ENCODE peak calls at places on chromosomes 5 and 9, in four cellular contexts. Q is activated T-helper 1 cell treated with anti-CD3 and anti-CD28 coated beads, Interleukin-12 subunit alpha, Interleukin-12 subunit beta, Interleukin-2, Interleukin-4 antibody, amounts not matched to agents 30 ng/mL and 10 ng/mL and 1 ng/mL, durations not matched to agents 14 hours and 24 hours and 36 hours; S is CD4-positive, CD25-positive, alpha-beta regulatory T cell; O is mammary epithelial cell. D is an unnamed sample.

GRCh38 chr5:174793684-174794328 is 69.4 kb downstream of the MSX2 start:
- DNase-seq in Q (peak), O (peak), S (no peak), D (peak)

GRCh38 chr9:127783111-127783621 is 2.7 kb upstream of the CDK9 start:
- DNase-seq in Q (peak), S (peak), O (no peak), D (no peak)

GRCh38 chr9:112751059-112751795 is 667 bp downstream of the SNX30 start:
- DNase-seq in Q (peak), O (peak), S (peak), D (peak)

GRCh38 chr5:17132444-17133083 is 84.9 kb upstream of the BASP1 start:
- DNase-seq in Q (no peak), O (no peak), S (peak), D (peak)

GRCh38 chr5:58459276-58459859 is 518 bp downstream of the PLK2 start:
- DNase-seq in Q (no peak), O (peak), S (no peak), D (peak)

GRCh38 chr9:128892223-128892892 is 10.4 kb downstream of the LRRC8A start:
- DNase-seq in O (peak), S (no peak), Q (no peak), D (peak)

GRCh38 chr5:136819526-136820302 is 454.4 kb upstream of the TRPC7 start:
- DNase-seq in S (no peak), O (no peak), Q (no peak), D (no peak)

GRCh38 chr5:178988436-178989220 is 6.5 kb downstream of the GRM6 start:
- DNase-seq in S (no peak), O (no peak), Q (no peak), D (no peak)

GRCh38 chr5:176550275-176550831 is 1.2 kb downstream of the CDHR2 start:
- DNase-seq in O (no peak), S (no peak), Q (no peak), D (no peak)

GRCh38 chr9:114184866-114185265 is 29.5 kb downstream of the COL27A1 start:
- DNase-seq in S (no peak), Q (no peak), O (no peak), D (no peak)

GRCh38 chr9:134585746-134586706 is 55.6 kb upstream of the COL5A1 start:
- DNase-seq in Q (no peak), O (peak), S (no peak), D (peak)

GRCh38 chr5:14146725-14147124 is 3.6 kb downstream of the TRIO start:
- DNase-seq in Q (no peak), O (no peak), S (no peak), D (no peak)